ENCODE peak calls at places on chromosome 6, in nine cellular contexts. W, Y, G, Z, L, T, D, Q and S are unnamed samples.

GRCh38 chr6:31202259-31203166 is 32.0 kb upstream of the POU5F1 start:
- DNase-seq in W (no peak), Z (no peak), T (no peak), D (no peak), Q (no peak), G (peak), L (no peak), Y (no peak), S (no peak)

GRCh38 chr6:107560657-107561056 is 70.7 kb downstream of the SOBP start:
- DNase-seq in Q (no peak), G (peak), D (no peak), W (no peak), L (peak), T (no peak), Y (no peak), Z (no peak), S (no peak)

GRCh38 chr6:30103630-30104179 is 9.2 kb downstream of the TRIM31 start:
- DNase-seq in W (no peak), L (no peak), Y (no peak), Z (no peak), G (peak), D (no peak), Q (no peak), T (no peak), S (no peak)

GRCh38 chr6:106547556-106547955 is 81.7 kb downstream of the RTN4IP1 start:
- DNase-seq in Y (no peak), Z (no peak), L (no peak), T (no peak), G (no peak), Q (no peak), D (no peak), W (no peak), S (no peak)

GRCh38 chr6:101083533-101084172 is 202.5 kb upstream of the ASCC3 start:
- DNase-seq in T (no peak), L (no peak), W (no peak), D (no peak), Y (peak), G (peak), Q (peak), Z (no peak), S (peak)

GRCh38 chr6:132218063-132218696 is 183.1 kb downstream of the MOXD1 start:
- DNase-seq in Y (no peak), T (peak), Q (no peak), L (no peak), W (no peak), Z (peak), G (peak), D (no peak), S (peak)

GRCh38 chr6:44430322-44430721 is 42.8 kb downstream of the CDC5L start:
- DNase-seq in D (no peak), Y (no peak), T (no peak), G (no peak), Z (no peak), Q (no peak), L (no peak), W (no peak), S (no peak)

GRCh38 chr6:111975501-111975900 is 78.4 kb upstream of the CCN6 start:
- DNase-seq in Z (no peak), Q (no peak), D (no peak), T (no peak), W (no peak), G (no peak), Y (no peak), L (no peak), S (no peak)

GRCh38 chr6:116073765-116074450 is 13.2 kb upstream of the FRK start:
- DNase-seq in L (no peak), Z (no peak), G (no peak), W (no peak), Y (peak), Q (no peak), T (peak), D (no peak), S (peak)

GRCh38 chr6:129695373-129696027 is 14.5 kb downstream of the ARHGAP18 start:
- DNase-seq in Y (no peak), T (no peak), Z (peak), W (no peak), G (no peak), L (no peak), D (no peak), Q (no peak), S (peak)

GRCh38 chr6:43992126-43992663 is 135.1 kb downstream of the MRPL14 start:
- DNase-seq in T (no peak), D (no peak), L (no peak), W (no peak), Q (no peak), Z (no peak), Y (no peak), G (no peak), S (no peak)

GRCh38 chr6:43274916-43275597 is 23.0 kb upstream of the SLC22A7 start:
- DNase-seq in W (no peak), Y (no peak), Z (peak), L (no peak), D (no peak), Q (no peak), G (peak), T (peak), S (peak)

GRCh38 chr6:12749531-12750379 is 33.2 kb downstream of the PHACTR1 start:
- DNase-seq in T (no peak), W (no peak), Z (peak), Q (no peak), D (no peak), Y (no peak), L (no peak), G (peak), S (no peak)

GRCh38 chr6:45378324-45378926 is 691 bp upstream of the SUPT3H start:
- DNase-seq in D (peak), G (no peak), W (peak), T (peak), Z (peak), Q (no peak), Y (no peak), L (no peak), S (no peak)